ENCODE peak calls at places on chromosomes 5 and 9, in five cellular contexts. E is GM23338, X is neural progenitor cell, G is GM23248, H is hepatocyte. Q is an unnamed sample.

GRCh38 chr9:131347376-131348020 is 46.4 kb upstream of the PRRC2B start:
- DNase-seq in E (no peak), X (no peak), H (no peak), G (no peak), Q (no peak)

GRCh38 chr9:138063785-138064184 is 186.2 kb downstream of the CACNA1B start:
- DNase-seq in X (no peak), E (no peak), H (no peak), G (no peak), Q (no peak)

GRCh38 chr9:137307255-137308101 is 5.4 kb upstream of the NRARP start:
- DNase-seq in E (peak), X (peak), G (no peak), H (peak), Q (no peak)

GRCh38 chr9:132595319-132595718 is 12.9 kb downstream of the BARHL1 start:
- DNase-seq in X (peak), E (no peak), H (no peak), G (no peak), Q (no peak)

GRCh38 chr5:178086266-178086665 is 27.1 kb upstream of the N4BP3 start:
- DNase-seq in X (no peak), E (peak), H (no peak), G (peak), Q (no peak)

GRCh38 chr9:131178382-131178781 is 53.0 kb downstream of the NUP214 start:
- DNase-seq in X (peak), E (peak), H (peak), G (peak), Q (peak)

GRCh38 chr9:27117489-27118135 is 8.6 kb downstream of the TEK start:
- DNase-seq in E (no peak), H (peak), X (no peak), G (peak), Q (no peak)

GRCh38 chr9:133107961-133108793 is 12.9 kb downstream of the RALGDS start:
- DNase-seq in E (no peak), G (no peak), X (no peak), H (no peak), Q (no peak)

GRCh38 chr5:4584982-4585381 is 555.1 kb upstream of the ADAMTS16 start:
- DNase-seq in H (peak), E (no peak), X (no peak), G (peak), Q (no peak)

GRCh38 chr9:98481676-98482075 is 226.2 kb upstream of the TBC1D2 start:
- DNase-seq in H (no peak), X (no peak), G (peak), E (no peak), Q (no peak)

GRCh38 chr5:50300878-50301277 is 140.2 kb downstream of the EMB start:
- DNase-seq in E (no peak), H (no peak), G (no peak), X (no peak), Q (no peak)

GRCh38 chr9:18240213-18240612 is 233.7 kb upstream of the ADAMTSL1 start:
- DNase-seq in H (no peak), X (no peak), G (no peak), E (no peak), Q (no peak)

GRCh38 chr5:17127743-17128231 is 89.6 kb upstream of the BASP1 start:
- DNase-seq in E (no peak), H (no peak), G (peak), X (no peak), Q (no peak)

GRCh38 chr9:18023332-18023731 is 444.5 kb downstream of the SH3GL2 start:
- DNase-seq in H (no peak), E (no peak), X (no peak), G (no peak), Q (no peak)

GRCh38 chr9:79477955-79478751 is 93.6 kb upstream of the TLE4 start:
- DNase-seq in X (peak), H (peak), G (peak), E (peak), Q (no peak)

GRCh38 chr9:27183701-27184100 is 74.7 kb downstream of the TEK start:
- DNase-seq in X (no peak), H (peak), G (peak), E (no peak), Q (no peak)

GRCh38 chr5:14532180-14532579 is 49.4 kb upstream of the OTULINL start:
- DNase-seq in G (no peak), X (no peak), H (no peak), E (no peak), Q (no peak)

GRCh38 chr5:147509710-147510651 is at the start of gene DPYSL3:
- DNase-seq in E (peak), X (peak), H (peak), G (peak), Q (no peak)

GRCh38 chr5:53429706-53430105 is 50.7 kb upstream of the FST start:
- DNase-seq in E (no peak), H (no peak), X (no peak), G (no peak), Q (no peak)

GRCh38 chr5:36688722-36689121 is 82.3 kb downstream of the SLC1A3 start:
- DNase-seq in H (peak), G (peak), X (peak), E (peak), Q (peak)

GRCh38 chr5:107504424-107504823 is 166.3 kb downstream of the EFNA5 start:
- DNase-seq in E (no peak), X (no peak), G (no peak), H (no peak), Q (no peak)

GRCh38 chr5:44987026-44987425 is 178.3 kb downstream of the MRPS30 start:
- DNase-seq in X (no peak), E (no peak), H (no peak), G (peak), Q (no peak)

GRCh38 chr5:71925608-71926091 is 181.6 kb upstream of the MAP1B start:
- DNase-seq in G (peak), E (no peak), H (no peak), X (no peak), Q (no peak)

GRCh38 chr5:148384389-148384756 is 615 bp downstream of the FBXO38 start:
- DNase-seq in H (peak), X (no peak), G (peak), E (peak), Q (peak)

GRCh38 chr5:68946728-68947127 is 147.1 kb upstream of the SLC30A5 start:
- DNase-seq in G (no peak), E (no peak), X (no peak), H (no peak), Q (no peak)

GRCh38 chr9:90458485-90458884 is 184.1 kb downstream of the DIRAS2 start:
- DNase-seq in E (peak), X (peak), H (peak), G (no peak), Q (peak)

GRCh38 chr5:157540707-157541451 is 34.7 kb downstream of the ADAM19 start:
- DNase-seq in H (no peak), E (no peak), X (peak), G (peak), Q (peak)

GRCh38 chr5:150703767-150704166 is 2.9 kb upstream of the RBM22 start:
- DNase-seq in H (no peak), E (no peak), X (no peak), G (peak), Q (no peak)

DNA sequence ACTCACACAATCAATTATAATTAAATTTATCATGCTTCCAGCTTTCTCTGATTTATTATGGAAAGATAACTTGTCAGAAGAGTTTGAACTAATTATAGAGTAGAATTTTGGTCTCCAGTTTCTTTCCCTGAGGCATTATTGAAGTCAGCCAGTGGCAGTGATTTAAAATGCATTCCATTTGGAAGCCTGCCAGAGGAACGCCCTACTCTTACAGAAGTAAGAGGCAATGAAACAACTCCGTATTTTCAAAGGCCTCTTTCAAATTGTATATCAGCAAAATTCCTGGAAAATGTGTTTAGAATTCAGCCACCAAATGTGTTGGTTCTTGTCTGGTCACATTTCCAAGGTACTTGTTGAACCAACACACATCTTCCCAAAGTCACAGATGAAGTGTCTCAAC is 640.9 kb downstream of the SEMA5A start:
- DNase-seq in H (peak), G (peak), E (no peak), X (no peak), Q (no peak)
- TF ChIP-seq EZH2phosphoT487 in H (no peak), G (no peak), E (no peak), X (no peak), Q (no peak)

DNA sequence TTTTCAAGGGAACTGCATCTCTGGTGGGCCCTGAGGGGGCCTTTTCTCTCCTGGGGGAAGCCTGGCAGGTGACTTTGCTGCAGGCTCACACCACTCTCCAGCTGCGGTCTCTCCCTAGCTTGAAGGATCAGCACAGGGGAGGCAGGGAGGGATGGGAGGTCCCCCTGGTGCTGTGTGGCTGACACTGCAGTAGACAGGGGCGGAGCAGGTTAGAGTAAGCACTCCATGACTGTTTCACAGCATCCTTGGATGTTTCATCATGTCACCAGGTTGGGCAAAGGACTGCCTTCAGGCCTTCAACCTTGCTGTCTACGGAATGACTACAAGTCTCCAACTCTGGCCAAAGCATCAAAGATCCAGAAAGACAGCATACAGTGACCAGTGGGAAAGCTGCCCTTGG is 470.7 kb downstream of the CDK5RAP2 start:
- DNase-seq in X (peak), E (peak), H (peak), G (peak), Q (no peak)
- TF ChIP-seq EZH2 in X (no peak), E (no peak), H (no peak), G (no peak), Q (no peak)

DNA sequence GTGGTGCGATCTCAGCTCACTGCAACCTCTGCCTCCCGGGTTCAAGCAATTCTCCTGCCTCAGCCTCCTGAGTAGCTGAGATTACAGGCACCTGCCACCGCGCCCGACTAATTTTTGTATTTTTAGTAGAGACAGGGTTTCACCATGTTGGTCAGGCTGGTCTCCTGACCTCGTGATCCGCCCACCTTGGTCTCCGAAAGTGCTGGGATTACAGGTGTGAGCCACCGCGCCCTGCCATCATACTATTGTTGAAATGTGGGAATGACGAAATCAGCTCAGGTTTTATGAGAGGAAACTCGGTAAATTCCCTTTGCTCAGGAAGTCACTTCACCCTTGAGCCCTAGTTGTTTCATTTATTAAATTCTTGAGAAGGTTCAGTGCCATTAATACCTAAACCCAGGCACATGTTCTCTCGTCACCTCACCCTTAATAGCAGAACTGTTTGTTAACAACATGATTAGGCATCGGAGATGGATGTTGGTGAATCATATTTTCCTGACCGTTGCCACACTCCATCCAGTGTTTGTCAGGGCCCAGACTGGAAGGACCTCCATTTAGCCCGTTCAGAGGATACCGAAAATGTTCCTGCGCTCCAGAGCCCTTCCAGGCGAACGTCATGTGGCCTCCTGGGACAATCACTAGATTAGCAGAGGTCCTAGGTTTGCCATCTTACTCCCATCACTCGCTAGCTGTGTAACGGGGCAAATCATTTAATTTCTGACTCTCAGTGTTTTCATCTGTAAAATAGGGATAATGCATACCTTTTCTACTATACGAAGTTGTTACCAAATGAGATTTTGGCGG is 20.0 kb upstream of the CREBRF start:
- DNase-seq in E (no peak), X (no peak), G (no peak), H (no peak), Q (peak)
- H3K27ac ChIP-seq in E (no peak), X (no peak), G (peak), H (no peak), Q (peak)

GRCh38 chr9:73199886-73200285 is 48.2 kb downstream of the ANXA1 start:
- DNase-seq in H (peak), X (peak), E (peak), G (no peak), Q (no peak)
- TF ChIP-seq EZH2phosphoT487 in H (no peak), X (no peak), E (no peak), G (no peak), Q (no peak)

DNA sequence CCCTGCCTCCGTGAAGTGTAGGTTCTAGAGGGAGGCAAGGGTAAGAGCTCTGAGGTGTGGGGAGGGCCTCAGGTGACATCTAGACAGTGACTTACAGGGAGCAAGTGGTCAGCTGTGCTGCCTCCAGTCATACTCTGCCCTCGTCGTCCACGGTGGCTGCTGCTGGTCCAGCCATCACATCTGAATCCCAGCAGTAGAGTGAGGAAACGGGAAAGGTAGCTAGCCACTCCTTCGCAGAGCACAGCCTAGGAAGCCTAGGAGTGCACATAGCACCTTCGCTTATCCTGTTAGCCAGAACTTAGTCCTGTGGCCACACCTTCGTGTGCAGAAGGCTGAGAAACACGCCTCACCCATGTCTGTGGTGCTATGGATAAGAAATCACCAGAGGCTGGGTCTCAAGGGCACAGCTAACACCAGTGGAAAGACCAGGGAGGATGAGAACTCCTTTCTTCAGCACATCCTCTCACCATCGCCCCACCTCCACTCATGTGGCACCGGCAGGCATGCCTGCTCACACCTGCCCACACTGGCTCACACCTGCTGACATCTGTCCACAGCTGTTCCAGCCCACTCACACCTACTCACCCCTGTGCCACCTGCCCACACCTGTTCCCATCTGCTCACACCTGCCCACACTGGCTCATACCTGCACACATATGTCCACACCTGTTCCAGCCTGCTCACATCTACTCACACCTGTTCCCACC is 44.5 kb upstream of the SLC6A19 start:
- DNase-seq in E (no peak), X (no peak), G (no peak), H (no peak), Q (no peak)
- TF ChIP-seq EZH2 in E (no peak), X (no peak), G (no peak), H (no peak), Q (no peak)

GRCh38 chr9:121272401-121272948 is 4.5 kb downstream of the GSN start:
- DNase-seq in X (no peak), H (no peak), E (no peak), G (no peak), Q (no peak)
- H3K27ac ChIP-seq in X (no peak), H (peak), E (no peak), G (peak), Q (no peak)

Q was measured in MM.1S.